ENCODE peak calls at places on chromosome 19, in eight cellular contexts. K, O, N, Y, Z, E, P and J are unnamed samples.

GRCh38 chr19:29086182-29086581 is 126.8 kb downstream of the UQCRFS1 start:
- DNase-seq in K (no peak), O (no peak), N (no peak), Y (no peak), Z (peak), E (no peak), P (no peak), J (no peak)

GRCh38 chr19:55452381-55453325 is 8.8 kb downstream of the ISOC2 start:
- DNase-seq in K (peak), O (peak), N (peak), Y (peak), Z (peak), E (peak), P (no peak), J (peak)

GRCh38 chr19:19475845-19476828 is 39.2 kb downstream of the TSSK6 start:
- DNase-seq in K (no peak), O (no peak), N (no peak), Y (no peak), Z (peak), E (no peak), P (peak), J (no peak)

GRCh38 chr19:58559275-58560006 is 1.0 kb upstream of the UBE2M start:
- DNase-seq in K (peak), O (peak), N (peak), Y (peak), Z (peak), E (peak), P (peak), J (peak)

GRCh38 chr19:14061751-14062557 is at the start of gene PALM3:
- DNase-seq in K (peak), O (no peak), N (no peak), Y (no peak), Z (no peak), E (no peak), P (no peak), J (no peak)

GRCh38 chr19:7480222-7480974 is 8.4 kb downstream of the PEX11G start:
- DNase-seq in K (no peak), O (no peak), N (no peak), Y (no peak), Z (no peak), E (no peak), P (no peak), J (no peak)

GRCh38 chr19:30646806-30647205 is 274.6 kb downstream of the ZNF536 start:
- DNase-seq in K (no peak), O (no peak), N (no peak), Y (no peak), Z (no peak), E (no peak), P (no peak), J (no peak)

GRCh38 chr19:13920940-13921744 is 15.1 kb downstream of the CC2D1A start:
- DNase-seq in K (no peak), O (no peak), N (no peak), Y (peak), Z (peak), E (peak), P (no peak), J (peak)

GRCh38 chr19:58409010-58409790 is 751 bp downstream of the ZNF584 start:
- DNase-seq in K (no peak), O (no peak), N (peak), Y (no peak), Z (no peak), E (peak), P (no peak), J (no peak)

GRCh38 chr19:9847087-9847671 is 12.1 kb downstream of the PIN1 start:
- DNase-seq in K (peak), O (no peak), N (no peak), Y (no peak), Z (peak), E (peak), P (peak), J (peak)

GRCh38 chr19:48818234-48818823 is 7.5 kb upstream of the BCAT2 start:
- DNase-seq in K (no peak), O (no peak), N (peak), Y (no peak), Z (no peak), E (no peak), P (no peak), J (no peak)
- H3K27ac ChIP-seq in K (peak), O (no peak), N (peak), Y (peak), Z (no peak), E (no peak), P (peak), J (peak)

DNA sequence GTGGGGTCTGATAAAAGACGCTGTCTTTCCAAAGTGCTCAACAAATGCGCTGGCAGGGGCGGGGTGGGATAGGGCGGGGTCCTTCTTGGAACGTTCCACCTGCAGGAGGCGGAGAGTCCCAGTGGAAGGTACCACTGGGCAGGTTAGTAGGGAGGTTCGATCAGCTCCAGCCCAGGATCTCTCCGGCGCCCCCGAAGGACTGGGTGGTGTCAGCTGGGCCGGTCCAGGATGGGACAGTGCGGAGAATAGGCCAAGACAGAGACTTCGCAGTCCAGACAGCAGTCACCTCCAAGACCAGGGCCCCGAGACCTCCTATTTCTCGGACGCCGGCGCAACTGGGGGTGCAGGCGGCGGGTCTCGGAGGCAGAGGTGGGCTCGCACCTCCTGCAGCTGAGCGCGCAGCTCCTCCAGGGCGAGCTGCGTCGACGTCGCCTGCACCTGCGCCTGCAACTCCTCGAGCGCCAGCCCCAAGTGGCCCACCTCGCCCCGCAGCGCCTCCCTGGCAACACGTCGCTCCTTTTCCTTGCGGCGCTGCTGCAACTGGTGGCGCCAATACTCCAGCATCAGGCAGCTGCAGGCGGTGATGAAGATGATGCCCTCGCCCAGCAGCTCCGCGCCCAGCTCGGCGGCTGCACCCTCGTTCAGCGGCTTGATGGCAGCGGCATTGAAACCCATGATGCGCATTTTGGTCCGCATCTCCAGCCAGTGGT is 21.6 kb downstream of the VASP start:
- DNase-seq in K (peak), O (no peak), N (no peak), Y (no peak), Z (no peak), E (no peak), P (no peak), J (peak)
- TF ChIP-seq POLR2A in K (no peak), O (no peak), N (no peak), Y (no peak), Z (no peak), E (no peak), P (no peak), J (peak)

GRCh38 chr19:53874384-53874995 is 6.8 kb downstream of the MYADM start:
- DNase-seq in K (no peak), O (no peak), N (no peak), Y (no peak), Z (no peak), E (no peak), P (no peak), J (no peak)

GRCh38 chr19:53873451-53874383 is 6.0 kb downstream of the MYADM start:
- DNase-seq in K (no peak), O (no peak), N (peak), Y (no peak), Z (no peak), E (no peak), P (peak), J (no peak)

GRCh38 chr19:53871448-53871847 is 3.8 kb downstream of the MYADM start:
- DNase-seq in K (no peak), O (no peak), N (no peak), Y (no peak), Z (no peak), E (no peak), P (no peak), J (no peak)

GRCh38 chr19:53870485-53870844 is 2.8 kb downstream of the MYADM start:
- DNase-seq in K (no peak), O (no peak), N (no peak), Y (no peak), Z (no peak), E (no peak), P (peak), J (peak)

DNA sequence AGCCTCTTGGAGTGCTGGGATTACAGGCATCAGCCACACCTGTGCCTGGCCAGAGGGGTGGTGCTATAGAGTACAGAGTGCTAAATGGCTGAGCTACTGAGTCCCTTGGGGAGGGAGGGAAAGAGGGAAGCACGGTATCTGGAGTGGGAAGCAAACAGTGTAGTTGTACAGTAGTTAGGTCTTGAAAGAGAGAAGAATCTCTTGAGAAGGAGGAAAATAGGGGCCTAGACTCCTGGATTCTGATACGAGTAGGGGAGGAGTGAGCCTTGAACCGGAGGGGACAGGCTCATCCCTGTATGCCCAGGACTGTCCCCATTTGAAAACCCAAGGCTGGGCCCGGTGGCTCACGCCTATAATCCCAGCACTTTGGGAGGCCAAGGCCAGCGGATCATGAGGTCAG is 5.1 kb downstream of the MYADM start:
- DNase-seq in K (no peak), O (no peak), N (no peak), Y (no peak), Z (no peak), E (no peak), P (no peak), J (no peak)
- H3K27ac ChIP-seq in K (no peak), O (no peak), N (no peak), Y (no peak), Z (no peak), E (no peak), P (no peak), J (no peak)

GRCh38 chr19:38647966-38648788 is 728 bp downstream of the ACTN4 start:
- DNase-seq in K (no peak), O (no peak), N (no peak), Y (no peak), Z (no peak), E (no peak), P (no peak), J (no peak)

GRCh38 chr19:38648789-38649304 is 1.4 kb downstream of the ACTN4 start:
- DNase-seq in K (no peak), O (no peak), N (no peak), Y (no peak), Z (no peak), E (no peak), P (no peak), J (no peak)

GRCh38 chr19:38650911-38651584 is 3.6 kb downstream of the ACTN4 start:
- DNase-seq in K (no peak), O (no peak), N (no peak), Y (peak), Z (no peak), E (peak), P (no peak), J (peak)

GRCh38 chr19:38650180-38650775 is 2.8 kb downstream of the ACTN4 start:
- DNase-seq in K (no peak), O (no peak), N (no peak), Y (no peak), Z (no peak), E (no peak), P (no peak), J (no peak)

GRCh38 chr19:38649305-38650179 is 2.1 kb downstream of the ACTN4 start:
- DNase-seq in K (peak), O (peak), N (no peak), Y (no peak), Z (peak), E (no peak), P (no peak), J (peak)
- TF ChIP-seq POLR2A in K (peak), O (no peak), N (no peak), Y (no peak), Z (peak), E (no peak), P (no peak), J (peak)

DNA sequence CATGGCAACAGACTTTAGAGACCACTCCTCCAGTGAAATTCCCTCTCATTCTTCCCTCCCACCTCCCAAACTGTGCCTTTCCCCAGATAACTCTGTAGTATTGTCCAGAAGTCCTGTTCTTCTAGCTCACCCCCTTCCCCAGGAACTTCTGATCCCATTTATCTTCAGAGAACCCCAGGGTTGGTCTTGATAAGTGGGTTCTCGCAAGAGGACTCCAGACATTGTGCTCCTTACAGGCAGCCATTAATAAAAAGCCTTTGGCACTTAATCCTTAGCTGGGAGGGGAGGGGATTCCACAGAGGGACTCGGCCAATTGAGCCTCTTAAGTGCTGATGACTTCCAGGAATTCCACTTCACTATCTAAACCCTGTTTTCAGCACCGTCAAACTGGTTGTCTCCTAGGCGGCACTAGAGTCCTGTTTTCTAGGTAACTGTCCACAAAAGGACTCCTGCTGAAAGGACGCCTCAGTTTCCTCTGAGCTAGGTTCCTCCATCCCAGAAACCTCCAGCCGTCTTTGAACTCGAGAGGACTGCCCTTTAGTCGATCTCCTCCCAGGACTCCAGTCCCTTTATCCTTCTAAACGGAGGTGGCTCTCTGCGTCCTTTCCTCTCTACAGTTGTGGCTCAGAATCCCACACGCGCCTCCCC is 2.0 kb downstream of the LTBP4 start:
- DNase-seq in K (no peak), O (no peak), N (no peak), Y (no peak), Z (peak), E (peak), P (no peak), J (no peak)
- H3K27ac ChIP-seq in K (peak), O (peak), N (peak), Y (peak), Z (peak), E (peak), P (peak), J (peak)

GRCh38 chr19:47891923-47892666 is 6.0 kb upstream of the SULT2A1 start:
- DNase-seq in K (no peak), O (no peak), N (no peak), Y (no peak), Z (peak), E (no peak), P (no peak), J (peak)
- TF ChIP-seq POLR2A in K (no peak), O (no peak), N (no peak), Y (no peak), Z (peak), E (no peak), P (no peak), J (no peak)

DNA sequence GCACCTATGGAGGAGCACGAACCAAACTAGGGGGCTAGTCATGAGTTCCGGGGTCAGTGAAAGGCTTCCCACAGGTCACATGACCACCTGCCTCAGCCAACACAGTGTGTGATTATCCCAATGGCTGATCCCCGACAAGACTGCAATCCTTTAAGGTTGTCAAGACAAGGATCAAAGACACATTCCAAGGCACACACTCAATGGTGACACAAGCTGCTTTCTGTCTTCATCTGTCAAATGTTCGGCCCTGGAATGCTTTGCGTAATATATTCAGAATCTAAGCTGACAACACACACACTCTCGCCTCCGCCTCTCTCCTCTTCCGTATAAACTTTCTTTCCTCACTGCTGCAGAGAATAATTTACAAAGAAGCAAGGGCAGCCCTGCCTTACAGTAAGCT is 11.7 kb downstream of the RANBP3 start:
- DNase-seq in K (no peak), O (no peak), N (no peak), Y (no peak), Z (no peak), E (peak), P (no peak), J (peak)
- H3K27ac ChIP-seq in K (peak), O (peak), N (no peak), Y (peak), Z (no peak), E (peak), P (no peak), J (peak)

GRCh38 chr19:11377237-11377636 is 2.8 kb downstream of the SWSAP1 start:
- DNase-seq in K (peak), O (no peak), N (no peak), Y (peak), Z (no peak), E (peak), P (no peak), J (peak)
- TF ChIP-seq POLR2A in K (peak), O (no peak), N (no peak), Y (no peak), Z (no peak), E (no peak), P (no peak), J (no peak)

GRCh38 chr19:41774515-41774980 is 19.2 kb downstream of the CEACAM6 start:
- DNase-seq in K (peak), O (no peak), N (no peak), Y (no peak), Z (no peak), E (no peak), P (no peak), J (no peak)

GRCh38 chr19:41776700-41777099 is 19.7 kb upstream of the CEACAM3 start:
- DNase-seq in K (peak), O (no peak), N (no peak), Y (no peak), Z (no peak), E (no peak), P (no peak), J (no peak)

GRCh38 chr19:41769608-41770007 is 14.3 kb downstream of the CEACAM6 start:
- DNase-seq in K (no peak), O (no peak), N (no peak), Y (no peak), Z (no peak), E (no peak), P (no peak), J (no peak)

GRCh38 chr19:41767105-41767504 is 11.8 kb downstream of the CEACAM6 start:
- DNase-seq in K (no peak), O (no peak), N (no peak), Y (no peak), Z (no peak), E (no peak), P (no peak), J (no peak)

GRCh38 chr19:41771410-41771809 is 16.1 kb downstream of the CEACAM6 start:
- DNase-seq in K (no peak), O (no peak), N (no peak), Y (no peak), Z (no peak), E (no peak), P (no peak), J (no peak)
- H3K27ac ChIP-seq in K (no peak), O (no peak), N (no peak), Y (no peak), Z (no peak), E (no peak), P (no peak), J (no peak)